ENCODE peak calls at places on chromosomes 5 and 9, in nine cellular contexts. B, Y, E, A, H, M, Z, P and J are unnamed samples.

GRCh38 chr5:153742071-153742470 is 251.6 kb downstream of the GRIA1 start:
- DNase-seq in B (no peak), Y (no peak), E (no peak), A (no peak), H (no peak), M (no peak), Z (no peak), P (no peak), J (no peak)

GRCh38 chr9:73154271-73154670 is 2.6 kb downstream of the ANXA1 start:
- DNase-seq in B (no peak), Y (no peak), E (no peak), A (no peak), H (no peak), M (no peak), Z (no peak), P (no peak), J (no peak)

GRCh38 chr9:131399972-131400371 is 6.1 kb downstream of the PRRC2B start:
- DNase-seq in B (no peak), Y (no peak), E (no peak), A (no peak), H (no peak), M (no peak), Z (no peak), P (no peak), J (no peak)

GRCh38 chr9:130383979-130384676 is 60.6 kb upstream of the ASS1 start:
- DNase-seq in B (no peak), Y (no peak), E (no peak), A (no peak), H (no peak), M (no peak), Z (no peak), P (no peak), J (no peak)

GRCh38 chr9:124077915-124078572 is 66.5 kb downstream of the LHX2 start:
- DNase-seq in B (peak; percentile 39), Y (no peak), E (no peak), A (no peak), H (no peak), M (no peak), Z (peak; percentile 54), P (no peak), J (no peak)

GRCh38 chr5:66849803-66850202 is 253.6 kb downstream of the MAST4 start:
- DNase-seq in B (no peak), Y (no peak), E (no peak), A (no peak), H (no peak), M (no peak), Z (no peak), P (peak; percentile 55), J (no peak)

GRCh38 chr5:43389679-43390329 is 22.4 kb downstream of the CCL28 start:
- DNase-seq in B (peak; percentile 55), Y (no peak), E (no peak), A (peak; percentile 81), H (peak; percentile 45), M (peak; percentile 96), Z (peak; percentile 60), P (peak; percentile 90), J (peak; percentile 15)

GRCh38 chr5:43514471-43514815 is 505 bp downstream of the C5orf34 start:
- DNase-seq in B (no peak), Y (no peak), E (no peak), A (no peak), H (no peak), M (peak; percentile 75), Z (no peak), P (peak; percentile 87), J (no peak)

GRCh38 chr9:83511051-83511450 is 27.1 kb downstream of the FRMD3 start:
- DNase-seq in B (peak; percentile 43), Y (no peak), E (no peak), A (no peak), H (no peak), M (no peak), Z (no peak), P (no peak), J (no peak)

DNA sequence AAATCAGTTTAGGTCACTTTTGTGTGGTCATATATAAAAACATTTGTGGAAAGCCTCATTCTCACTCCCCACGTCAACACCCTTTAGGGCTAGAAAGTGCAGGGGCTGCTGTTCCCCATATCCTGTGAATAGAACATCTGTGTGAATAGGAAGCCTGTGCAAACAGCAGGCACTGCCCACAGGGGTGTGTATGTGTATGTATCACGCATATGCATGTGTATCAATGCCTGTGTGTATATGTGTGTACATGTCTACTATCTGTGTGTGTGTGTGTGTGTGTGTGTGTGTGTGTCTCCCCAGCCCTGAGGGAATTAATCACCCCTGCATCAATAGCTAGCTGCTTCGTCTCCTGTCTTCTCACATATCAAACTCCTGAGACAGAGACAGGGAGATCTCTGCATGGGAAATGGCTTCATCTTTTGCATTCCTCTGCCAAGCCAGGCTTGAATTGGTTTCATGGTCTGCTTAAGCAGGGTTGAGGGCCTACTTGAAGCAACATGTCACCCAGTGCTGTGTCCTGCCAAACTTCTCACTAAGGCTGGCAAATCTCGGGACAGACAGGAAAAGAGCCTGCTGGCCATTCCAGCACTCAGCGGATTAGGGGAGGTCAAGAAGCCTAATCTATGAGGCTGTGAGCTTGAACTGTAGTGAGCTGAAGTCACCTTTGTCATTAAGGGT is 265.8 kb downstream of the ADAMTSL1 start:
- DNase-seq in B (peak; percentile 86), Y (no peak), E (no peak), A (no peak), H (no peak), M (no peak), Z (no peak), P (no peak), J (no peak)
- H3K9me3 ChIP-seq in B (no peaks in the 10 kb centered on the region), Y (no peaks in the 10 kb centered on the region), E (no peaks in the 10 kb centered on the region), A (no peaks in the 10 kb centered on the region), H (no peaks in the 10 kb centered on the region), M (no peaks in the 10 kb centered on the region), Z (no peaks in the 10 kb centered on the region), P (no peaks in the 10 kb centered on the region), J (no peaks in the 10 kb centered on the region)

DNA sequence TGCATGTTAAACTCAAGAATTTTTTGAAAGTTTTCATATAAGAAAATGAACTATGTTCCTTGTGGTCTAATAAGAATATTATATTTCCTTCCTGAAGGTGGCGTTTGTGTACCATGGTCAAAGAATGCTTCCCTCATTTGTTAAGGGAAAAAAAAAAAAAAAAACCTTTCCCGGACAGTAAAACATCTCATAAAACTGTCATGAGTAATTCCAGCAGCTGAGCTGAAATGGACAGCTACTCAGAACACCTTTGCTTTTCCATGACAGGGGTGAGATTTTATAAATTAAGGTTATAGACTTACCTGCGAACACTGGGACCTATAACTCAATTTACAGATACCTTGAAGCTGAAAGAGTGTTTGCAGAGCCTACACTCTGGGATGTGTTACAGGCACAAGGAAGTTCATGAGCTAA is 113.2 kb upstream of the RANBP3L start:
- DNase-seq in B (no peak), Y (no peak), E (no peak), A (no peak), H (no peak), M (peak; percentile 72), Z (no peak), P (peak; percentile 54), J (no peak)
- TF ChIP-seq CTCF in B (peak; percentile 6), Y (peak; percentile 46), E (no peak), A (peak; percentile 12), H (peak; percentile 75), M (peak; percentile 20), Z (peak; percentile 71), P (peak; percentile 67), J (no peak)

DNA sequence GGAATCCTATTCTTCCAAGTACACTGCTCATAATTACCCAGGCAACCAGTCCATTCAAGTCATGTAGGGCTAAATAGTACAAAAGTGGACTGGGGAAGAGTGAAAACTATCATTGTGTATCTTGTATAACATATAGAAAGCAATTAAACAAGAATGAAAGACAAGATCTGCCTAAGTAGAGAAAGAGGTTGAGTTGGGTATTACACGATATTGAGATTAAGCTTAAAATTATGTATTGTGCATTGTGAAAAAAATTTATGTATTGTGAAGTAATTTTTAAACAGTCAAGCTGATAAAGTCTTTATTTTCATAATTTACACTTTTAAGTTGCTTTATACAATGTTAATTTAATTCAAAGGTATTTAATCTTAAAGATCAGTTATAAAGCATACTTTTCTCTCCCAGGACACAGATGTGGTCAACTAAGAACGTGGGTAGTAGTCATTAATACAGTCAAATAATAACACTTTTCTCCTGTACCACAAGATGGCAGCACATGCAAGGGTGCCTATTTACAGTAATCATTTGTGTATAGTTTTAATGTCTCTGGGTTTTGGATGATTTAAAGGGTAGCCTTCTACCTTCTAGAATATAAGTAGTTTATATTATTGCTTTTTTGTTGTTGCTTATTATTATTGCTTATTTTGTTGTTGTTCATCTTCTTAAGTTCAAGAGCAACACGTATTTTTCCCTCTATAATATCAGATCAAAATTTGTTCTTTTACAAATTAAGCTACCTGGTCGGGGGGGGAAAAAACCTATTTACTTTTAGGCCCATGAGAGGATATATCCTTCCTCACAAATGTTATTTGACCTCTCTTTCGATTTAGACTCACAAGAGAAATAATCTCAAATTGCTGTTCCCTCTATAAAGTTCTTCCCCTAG is 59.8 kb upstream of the SLC27A6 start:
- DNase-seq in B (peak; percentile 34), Y (no peak), E (no peak), A (peak; percentile 41), H (no peak), M (peak; percentile 77), Z (peak; percentile 49), P (peak; percentile 58), J (peak; percentile 22)
- H3K9me3 ChIP-seq in B (no peaks in the 10 kb centered on the region), Y (no peaks in the 10 kb centered on the region), E (no peaks in the 10 kb centered on the region), A (no peaks in the 10 kb centered on the region), H (no peaks in the 10 kb centered on the region), M (no peaks in the 10 kb centered on the region), Z (no peaks in the 10 kb centered on the region), P (no peaks in the 10 kb centered on the region), J (no peaks in the 10 kb centered on the region)

GRCh38 chr5:74261906-74262305 is 378.6 kb downstream of the ENC1 start:
- DNase-seq in B (no peak), Y (no peak), E (no peak), A (no peak), H (no peak), M (peak; percentile 60), Z (no peak), P (peak; percentile 20), J (no peak)
- TF ChIP-seq CTCF in B (no peak), Y (no peak), E (no peak), A (no peak), H (no peak), M (no peak), Z (no peak), P (no peak), J (no peak)

GRCh38 chr9:96844040-96844439 is 10.3 kb downstream of the ZNF782 start:
- DNase-seq in B (no peak), Y (no peak), E (no peak), A (no peak), H (no peak), M (no peak), Z (no peak), P (no peak), J (no peak)
- H3K9me3 ChIP-seq in B (no peaks in the 10 kb centered on the region), Y (peaks cover 3% of the 10 kb centered on the region), E (no peaks in the 10 kb centered on the region), A (peaks cover 23% of the 10 kb centered on the region), H (no peaks in the 10 kb centered on the region), M (no peaks in the 10 kb centered on the region), Z (no peaks in the 10 kb centered on the region), P (peaks cover 2% of the 10 kb centered on the region), J (no peaks in the 10 kb centered on the region)

GRCh38 chr9:114507726-114508125 is 2.5 kb upstream of the WHRN start:
- DNase-seq in B (no peak), Y (no peak), E (no peak), A (peak; percentile 18), H (no peak), M (peak; percentile 21), Z (no peak), P (peak; percentile 16), J (peak; percentile 28)
- TF ChIP-seq CTCF in B (no peak), Y (peak; percentile 34), E (no peak), A (no peak), H (peak; percentile 43), M (peak; percentile 23), Z (peak; percentile 64), P (peak; percentile 43), J (peak; percentile 23)